ENCODE peak calls at places on chromosomes 1 and 21, in five cellular contexts. A, Y, H, F and B are unnamed samples. For H3K4me1, the result is how much of the 10 kb centered on the place peaks cover.

GRCh38 chr1:114660250-114660649 is 9.6 kb downstream of the DENND2C start:
- DNase-seq in F (no peak), Y (no peak), H (no peak), A (no peak), B (no peak)

GRCh38 chr1:154568165-154568815 is 712 bp downstream of the CHRNB2 start:
- DNase-seq in Y (no peak), A (no peak), F (no peak), H (no peak), B (no peak)

GRCh38 chr1:94816030-94816429 is 4.1 kb upstream of the SLC44A3 start:
- DNase-seq in A (no peak), H (no peak), Y (no peak), F (no peak), B (no peak)

GRCh38 chr1:87744056-87744455 is 415.4 kb downstream of the LMO4 start:
- DNase-seq in F (no peak), Y (no peak), A (no peak), H (no peak), B (no peak)

GRCh38 chr1:246311461-246311860 is 195.6 kb downstream of the SMYD3 start:
- DNase-seq in H (no peak), A (no peak), Y (no peak), F (no peak), B (no peak)

GRCh38 chr1:204450461-204451257 is 39.0 kb upstream of the PPP1R15B start:
- DNase-seq in F (peak), Y (no peak), H (no peak), A (peak), B (no peak)

GRCh38 chr21:45012661-45013270 is 61.6 kb upstream of the ADARB1 start:
- DNase-seq in F (no peak), H (no peak), Y (peak), A (no peak), B (peak)

GRCh38 chr1:213201380-213202155 is 150.5 kb downstream of the RPS6KC1 start:
- DNase-seq in Y (no peak), H (no peak), F (no peak), A (no peak), B (no peak)

GRCh38 chr21:34499116-34499515 is 12.9 kb downstream of the KCNE1 start:
- DNase-seq in A (no peak), H (no peak), Y (no peak), F (no peak), B (no peak)

GRCh38 chr1:221983444-221983843 is 241.6 kb upstream of the DUSP10 start:
- DNase-seq in A (no peak), F (no peak), Y (no peak), H (no peak), B (no peak)

GRCh38 chr1:212609701-212610574 is 1.4 kb downstream of the ATF3 start:
- DNase-seq in Y (no peak), H (peak), F (no peak), A (no peak), B (no peak)

GRCh38 chr1:28394136-28394535 is 24.6 kb downstream of the PHACTR4 start:
- DNase-seq in H (no peak), A (no peak), F (no peak), Y (no peak), B (no peak)

GRCh38 chr1:204927673-204928641 is 57.3 kb downstream of the NFASC start:
- DNase-seq in H (no peak), F (peak), A (no peak), Y (no peak), B (no peak)

GRCh38 chr1:27689423-27690173 is 17.6 kb upstream of the IFI6 start:
- DNase-seq in F (no peak), H (no peak), Y (no peak), A (no peak), B (no peak)

GRCh38 chr1:93362237-93362636 is 16.5 kb downstream of the DR1 start:
- DNase-seq in H (no peak), Y (no peak), F (no peak), A (no peak), B (no peak)

GRCh38 chr1:205612104-205612503 is 19.7 kb downstream of the ELK4 start:
- DNase-seq in H (no peak), Y (no peak), F (no peak), A (no peak), B (no peak)

GRCh38 chr1:26544156-26544555 is 14.6 kb downstream of the RPS6KA1 start:
- DNase-seq in Y (no peak), A (no peak), F (no peak), H (no peak), B (no peak)

GRCh38 chr1:162944974-162945639 is 84.1 kb upstream of the CCDC190 start:
- DNase-seq in Y (no peak), F (no peak), A (no peak), H (no peak), B (no peak)

GRCh38 chr1:9298282-9298681 is 5.6 kb downstream of the SPSB1 start:
- DNase-seq in F (no peak), Y (no peak), A (no peak), H (no peak), B (no peak)
- H3K4me1 ChIP-seq in F (under half), Y (under half), A (under half), H (under half), B (under half)

GRCh38 chr1:234512376-234512965 is 33.5 kb upstream of the TARBP1 start:
- DNase-seq in Y (no peak), H (no peak), F (peak), A (no peak), B (peak)

GRCh38 chr1:234518876-234519275 is 39.9 kb upstream of the TARBP1 start:
- DNase-seq in H (no peak), F (no peak), Y (no peak), A (no peak), B (no peak)

GRCh38 chr1:234515821-234516241 is 36.9 kb upstream of the TARBP1 start:
- DNase-seq in Y (no peak), F (peak), A (no peak), H (no peak), B (no peak)

GRCh38 chr1:234517087-234517802 is 38.3 kb upstream of the TARBP1 start:
- DNase-seq in F (no peak), A (no peak), H (no peak), Y (no peak), B (no peak)

DNA sequence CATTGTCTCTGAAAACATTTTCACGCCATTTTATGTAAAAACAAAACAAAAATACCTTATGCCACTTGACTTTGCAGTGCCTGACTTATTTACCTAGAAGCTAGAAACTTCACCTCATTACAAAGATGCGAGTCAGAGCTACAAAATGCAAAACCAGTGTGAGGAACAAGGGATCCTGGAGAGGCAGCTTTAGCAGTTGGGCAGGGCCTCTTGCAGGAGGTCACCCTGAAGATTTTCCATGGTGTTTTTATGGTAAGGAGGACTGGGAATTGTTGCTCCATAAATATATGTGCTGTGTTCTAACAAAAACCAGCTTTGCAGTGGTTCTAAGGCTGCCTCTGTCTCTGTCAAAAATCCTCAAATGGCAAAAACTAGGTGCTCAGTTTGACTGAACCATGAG is 36.4 kb upstream of the TARBP1 start:
- DNase-seq in Y (no peak), A (no peak), H (no peak), F (peak), B (no peak)
- H3K4me1 ChIP-seq in Y (under half), A (under half), H (under half), F (under half), B (under half)

DNA sequence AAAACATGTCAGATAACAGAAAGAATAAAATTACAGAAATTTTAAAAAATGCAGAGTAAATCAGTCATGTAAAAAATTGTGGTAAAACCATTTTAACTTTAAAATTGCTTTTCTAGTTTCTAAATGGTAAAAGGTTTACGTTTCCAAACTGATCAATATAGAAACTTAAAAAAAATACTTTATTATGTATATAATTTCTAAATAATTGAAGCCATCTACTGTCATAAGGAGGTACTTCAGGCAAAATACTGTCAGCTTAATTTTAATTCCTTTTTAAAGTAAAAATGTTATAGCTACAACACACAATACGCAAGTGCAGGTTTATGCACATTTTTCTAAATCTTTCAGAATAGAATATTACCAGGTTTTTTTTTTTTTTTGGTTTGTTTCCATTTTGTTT is 159.9 kb downstream of the HFM1 start:
- DNase-seq in Y (no peak), F (no peak), A (no peak), H (no peak), B (no peak)
- H3K4me1 ChIP-seq in Y (under half), F (under half), A (under half), H (under half), B (under half)

GRCh38 chr1:186054013-186054412 is 319.8 kb downstream of the HMCN1 start:
- DNase-seq in F (no peak), A (no peak), Y (no peak), H (no peak), B (no peak)

GRCh38 chr1:186059311-186059710 is 315.7 kb downstream of the TPR start:
- DNase-seq in Y (no peak), A (no peak), H (no peak), F (no peak), B (no peak)

GRCh38 chr1:186055846-186056245 is 319.2 kb downstream of the TPR start:
- DNase-seq in A (no peak), F (no peak), H (no peak), Y (no peak), B (no peak)

GRCh38 chr1:186057086-186057485 is 318.0 kb downstream of the TPR start:
- DNase-seq in F (no peak), A (no peak), Y (no peak), H (no peak), B (no peak)

GRCh38 chr1:186054932-186055331 is 320.1 kb downstream of the TPR start:
- DNase-seq in Y (no peak), A (no peak), H (no peak), F (no peak), B (no peak)
- H3K4me1 ChIP-seq in Y (under half), A (under half), H (under half), F (under half), B (under half)

GRCh38 chr1:54359393-54360162 is 46.6 kb downstream of the SSBP3 start:
- DNase-seq in A (no peak), Y (no peak), F (no peak), H (no peak), B (no peak)
- H3K4me1 ChIP-seq in A (under half), Y (under half), F (under half), H (under half), B (under half)